ENCODE peak calls at places on chromosome 9, in four cellular contexts. B is fibroblast of mammary gland, O is breast epithelium, K is GM20000. T is an unnamed sample.

GRCh38 chr9:121949364-121949763 is 143.7 kb downstream of the TTLL11 start:
- DNase-seq in B (no peak), O (no peak), K (no peak), T (no peak)

GRCh38 chr9:134047868-134048581 is 19.8 kb downstream of the BRD3 start:
- DNase-seq in B (no peak), O (no peak), K (no peak), T (no peak)

GRCh38 chr9:76664120-76664519 is 100.1 kb upstream of the PCA3 start:
- DNase-seq in B (no peak), O (no peak), K (no peak), T (no peak)

GRCh38 chr9:114538241-114538640 is 33.0 kb upstream of the WHRN start:
- DNase-seq in B (no peak), O (no peak), K (no peak), T (no peak)

GRCh38 chr9:86454701-86455402 is 100.6 kb upstream of the TUT7 start:
- DNase-seq in B (peak), O (peak), K (no peak), T (no peak)

GRCh38 chr9:116975119-116975518 is 288.0 kb downstream of the TRIM32 start:
- DNase-seq in B (no peak), O (no peak), K (peak), T (no peak)

GRCh38 chr9:72363908-72364678 is 915 bp downstream of the ZFAND5 start:
- DNase-seq in B (peak), O (peak), K (peak), T (no peak)

GRCh38 chr9:112861638-112862555 is 28.8 kb downstream of the SLC46A2 start:
- DNase-seq in B (peak), O (no peak), K (no peak), T (no peak)

GRCh38 chr9:133023117-133023890 is 7.5 kb upstream of the GTF3C5 start:
- DNase-seq in B (no peak), O (no peak), K (peak), T (no peak)

GRCh38 chr9:85425153-85425611 is 316.6 kb downstream of the AGTPBP1 start:
- DNase-seq in B (peak), O (no peak), K (peak), T (peak)

DNA sequence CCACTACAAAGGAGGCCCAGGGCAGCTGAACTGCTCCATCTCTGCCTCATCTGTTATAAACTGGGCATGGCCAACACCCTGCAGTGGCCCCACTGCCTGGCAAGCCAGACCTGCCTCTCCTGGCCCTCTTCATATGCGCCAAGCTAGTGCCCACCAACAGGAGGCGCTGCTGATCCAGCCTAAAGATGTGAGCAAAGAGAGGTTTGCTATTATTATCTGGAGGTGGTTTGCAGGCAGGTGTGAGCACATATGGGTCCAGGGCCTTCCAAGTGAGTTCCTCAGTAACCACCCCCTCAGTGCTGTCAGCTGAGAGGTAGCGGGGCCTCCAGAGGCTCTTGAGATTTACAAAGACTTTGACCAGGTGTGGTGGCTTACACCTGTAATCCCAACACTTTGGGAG is 232.2 kb downstream of the SYK start:
- DNase-seq in B (peak), O (no peak), K (peak), T (no peak)
- TF ChIP-seq CTCF in B (peak), O (peak), K (peak), T (peak)

GRCh38 chr9:4831119-4831518 is 38.4 kb downstream of the RCL1 start:
- DNase-seq in B (peak), O (no peak), K (no peak), T (no peak)

GRCh38 chr9:4831944-4832343 is 39.2 kb downstream of the RCL1 start:
- DNase-seq in B (no peak), O (no peak), K (no peak), T (no peak)

GRCh38 chr9:4830699-4831098 is 38.0 kb downstream of the RCL1 start:
- DNase-seq in B (no peak), O (no peak), K (no peak), T (no peak)

GRCh38 chr9:4828776-4829175 is 36.0 kb downstream of the RCL1 start:
- DNase-seq in B (peak), O (no peak), K (no peak), T (no peak)

GRCh38 chr9:4829956-4830355 is 37.2 kb downstream of the RCL1 start:
- DNase-seq in B (peak), O (no peak), K (no peak), T (no peak)
- TF ChIP-seq CTCF in B (no peak), O (no peak), K (no peak), T (no peak)

GRCh38 chr9:90900130-90900529 is 98.5 kb downstream of the SYK start:
- DNase-seq in B (no peak), O (no peak), K (no peak), T (no peak)
- TF ChIP-seq CTCF in B (no peak), O (no peak), K (no peak), T (no peak)

DNA sequence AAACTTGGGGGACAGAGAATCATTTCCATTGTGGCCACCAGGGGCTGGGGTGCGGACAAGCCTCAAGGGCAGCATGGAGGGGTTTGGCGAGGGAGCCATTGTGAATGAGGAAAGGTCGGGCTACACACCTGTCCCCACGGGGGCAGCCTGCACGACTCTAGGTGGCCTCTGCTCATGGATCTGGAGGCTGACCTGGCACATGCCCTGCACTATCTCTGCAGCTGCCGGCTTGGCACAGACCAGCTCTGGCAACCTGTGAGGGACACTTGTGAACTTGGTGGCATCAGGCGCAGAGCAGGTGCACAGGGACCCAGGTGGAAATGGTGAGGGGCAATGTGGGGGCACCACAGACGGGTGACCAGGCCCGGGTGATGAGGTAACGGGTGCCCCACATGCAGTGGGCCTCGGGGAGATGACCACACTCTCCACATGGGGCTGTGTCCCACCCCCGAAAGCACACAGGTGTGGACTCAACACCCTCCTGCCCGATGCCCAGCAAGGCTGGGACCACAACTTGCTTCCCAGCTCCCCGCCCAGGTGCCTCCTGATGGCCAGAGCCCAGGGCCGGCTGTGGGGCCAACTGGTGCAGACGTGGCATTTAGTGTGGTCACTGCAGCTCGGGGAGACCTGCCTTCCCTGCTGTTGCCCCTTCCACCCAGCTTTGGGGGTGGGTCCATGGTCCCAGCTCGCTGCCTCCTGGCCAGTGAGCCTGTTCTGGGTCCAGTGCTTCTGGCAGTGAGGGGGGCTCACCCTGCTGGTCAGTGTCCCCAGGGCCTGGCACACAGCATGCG is 60.9 kb upstream of the UBAC1 start:
- DNase-seq in B (no peak), O (no peak), K (no peak), T (no peak)
- TF ChIP-seq CTCF in B (no peak), O (no peak), K (no peak), T (no peak)